ENCODE peak calls at places on chromosomes 2 and 18, in eight cellular contexts. D is CD8-positive, alpha-beta T cell; F is aorta; H is cardiac muscle cell; P is spleen; C is GM23248; L is hepatocyte; I is IMR-90. Y is an unnamed sample.

GRCh38 chr2:85001595-85001994 is 30.6 kb downstream of the KCMF1 start:
- DNase-seq in D (no peak), F (no peak), H (no peak), P (no peak), C (no peak), L (no peak), I (no peak), Y (no peak)

GRCh38 chr2:101440127-101440738 is 34.7 kb downstream of the RFX8 start:
- DNase-seq in D (no peak), F (no peak), H (peak; percentile 80), P (no peak), C (no peak), L (no peak), I (peak; percentile 66), Y (no peak)

GRCh38 chr2:170377469-170378207 is 199.7 kb downstream of the MYO3B start:
- DNase-seq in D (no peak), F (no peak), H (no peak), P (no peak), C (peak; percentile 31), L (peak; percentile 30), I (no peak), Y (no peak)

GRCh38 chr2:41736105-41736567 is 311.7 kb upstream of the PKDCC start:
- DNase-seq in D (no peak), F (peak; percentile 45), H (no peak), P (no peak), C (peak; percentile 61), L (no peak), I (no peak), Y (no peak)

GRCh38 chr2:48504647-48505327 is 25.2 kb upstream of the STON1 start:
- DNase-seq in D (no peak), F (no peak), H (no peak), P (no peak), C (peak; percentile 73), L (peak; percentile 17), I (peak; percentile 75), Y (no peak)

GRCh38 chr2:8003462-8004075 is 678.3 kb upstream of the ID2 start:
- DNase-seq in D (no peak), F (peak; percentile 81), H (peak; percentile 30), P (no peak), C (peak; percentile 97), L (peak; percentile 70), I (peak; percentile 70), Y (no peak)

GRCh38 chr2:96163768-96164429 is 18.7 kb upstream of the DUSP2 start:
- DNase-seq in D (no peak), F (no peak), H (no peak), P (peak; percentile 92), C (no peak), L (no peak), I (no peak), Y (no peak)

GRCh38 chr2:216991563-216991962 is 131.7 kb upstream of the TNP1 start:
- DNase-seq in D (no peak), F (no peak), H (no peak), P (no peak), C (no peak), L (no peak), I (peak; percentile 25), Y (no peak)

GRCh38 chr2:73906847-73907505 is 14.2 kb downstream of the ACTG2 start:
- DNase-seq in D (no peak), F (no peak), H (no peak), P (no peak), C (no peak), L (no peak), I (no peak), Y (no peak)

GRCh38 chr2:148922776-148923175 is 47.7 kb downstream of the KIF5C start:
- DNase-seq in D (no peak), F (no peak), H (no peak), P (no peak), C (no peak), L (no peak), I (no peak), Y (no peak)

GRCh38 chr2:149826471-149827125 is 239.0 kb upstream of the MMADHC start:
- DNase-seq in D (no peak), F (no peak), H (no peak), P (no peak), C (peak; percentile 34), L (no peak), I (peak; percentile 18), Y (no peak)

GRCh38 chr2:9086465-9086864 is 83.0 kb upstream of the MBOAT2 start:
- DNase-seq in D (no peak), F (no peak), H (no peak), P (no peak), C (peak; percentile 33), L (no peak), I (no peak), Y (no peak)

GRCh38 chr2:72803151-72803550 is 22.7 kb downstream of the EXOC6B start:
- DNase-seq in D (no peak), F (no peak), H (no peak), P (no peak), C (peak; percentile 71), L (no peak), I (peak; percentile 66), Y (no peak)

GRCh38 chr2:236662231-236663160 is 92.9 kb downstream of the ACKR3 start:
- DNase-seq in D (no peak), F (no peak), H (no peak), P (no peak), C (peak; percentile 77), L (no peak), I (no peak), Y (no peak)

GRCh38 chr2:20012282-20013060 is at the start of gene MATN3:
- DNase-seq in D (no peak), F (peak; percentile 56), H (peak; percentile 68), P (peak; percentile 69), C (peak; percentile 65), L (peak; percentile 56), I (no peak), Y (no peak)

GRCh38 chr2:64698668-64699444 is 45.1 kb upstream of the SERTAD2 start:
- DNase-seq in D (no peak), F (no peak), H (no peak), P (no peak), C (peak; percentile 94), L (peak; percentile 29), I (peak; percentile 94), Y (no peak)

DNA sequence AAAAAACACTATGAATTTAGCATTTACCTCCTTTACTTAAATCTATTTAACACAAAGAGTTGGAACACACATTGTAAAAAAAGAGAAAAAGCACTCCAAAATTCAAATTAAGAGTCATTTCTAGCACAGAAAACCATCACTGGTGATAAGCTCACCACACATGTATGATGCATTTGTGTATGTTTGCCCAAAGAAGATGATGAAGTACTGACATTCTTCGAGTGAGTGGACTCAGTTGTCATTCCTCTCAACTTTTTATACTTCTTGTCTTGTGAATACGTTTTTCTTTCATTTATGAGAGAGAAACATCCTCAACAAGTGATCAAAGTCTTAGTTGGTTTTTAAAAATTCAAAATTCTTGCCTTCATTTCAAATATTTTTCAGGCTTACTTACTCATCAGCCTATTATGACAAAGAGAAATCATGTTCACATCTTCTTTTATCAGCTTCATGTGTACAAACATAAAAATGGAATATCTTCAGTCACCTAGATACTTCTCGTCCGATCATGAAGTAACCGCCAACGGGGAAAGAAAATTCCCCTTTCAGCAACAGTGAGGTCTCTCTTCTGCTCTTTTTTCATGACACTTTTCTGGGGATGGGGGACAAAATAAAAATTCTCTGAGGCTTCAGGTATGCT is 1.5 kb downstream of the DSEL start:
- DNase-seq in D (no peak), F (no peak), H (no peak), P (no peak), C (peak; percentile 44), L (no peak), I (peak; percentile 48), Y (no peak)
- H3K27ac ChIP-seq in D (no peak overlapping the region), F (no peak overlapping the region), H (no peak overlapping the region), P (no peak overlapping the region), C (peak overlapping the region; percentile 85), L (no peak overlapping the region), I (peak overlapping the region; percentile 45), Y (no peak overlapping the region)

DNA sequence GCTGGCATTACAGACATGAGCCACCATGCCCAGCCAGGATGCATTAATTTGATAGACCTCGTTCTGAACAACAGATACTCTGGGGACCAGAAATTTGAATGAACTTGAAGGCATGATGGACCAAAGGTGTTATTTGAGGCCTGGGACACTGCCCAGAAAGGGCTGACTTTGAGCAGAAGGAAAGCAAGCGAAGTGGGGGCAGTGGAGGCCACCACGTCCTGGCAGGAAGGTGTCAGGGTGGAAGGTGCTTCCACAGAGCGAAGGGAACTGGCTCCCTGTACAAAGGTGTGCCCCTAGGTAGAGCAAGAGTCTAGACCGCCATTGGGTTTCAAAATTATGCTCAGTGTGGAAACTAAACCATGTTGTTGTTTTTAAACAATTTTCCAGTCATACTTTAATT is 23.9 kb downstream of the ZNF236 start:
- DNase-seq in D (no peak), F (no peak), H (no peak), P (no peak), C (no peak), L (no peak), I (no peak), Y (no peak)
- H3K27ac ChIP-seq in D (no peak overlapping the region), F (no peak overlapping the region), H (no peak overlapping the region), P (no peak overlapping the region), C (no peak overlapping the region), L (no peak overlapping the region), I (no peak overlapping the region), Y (no peak overlapping the region)

DNA sequence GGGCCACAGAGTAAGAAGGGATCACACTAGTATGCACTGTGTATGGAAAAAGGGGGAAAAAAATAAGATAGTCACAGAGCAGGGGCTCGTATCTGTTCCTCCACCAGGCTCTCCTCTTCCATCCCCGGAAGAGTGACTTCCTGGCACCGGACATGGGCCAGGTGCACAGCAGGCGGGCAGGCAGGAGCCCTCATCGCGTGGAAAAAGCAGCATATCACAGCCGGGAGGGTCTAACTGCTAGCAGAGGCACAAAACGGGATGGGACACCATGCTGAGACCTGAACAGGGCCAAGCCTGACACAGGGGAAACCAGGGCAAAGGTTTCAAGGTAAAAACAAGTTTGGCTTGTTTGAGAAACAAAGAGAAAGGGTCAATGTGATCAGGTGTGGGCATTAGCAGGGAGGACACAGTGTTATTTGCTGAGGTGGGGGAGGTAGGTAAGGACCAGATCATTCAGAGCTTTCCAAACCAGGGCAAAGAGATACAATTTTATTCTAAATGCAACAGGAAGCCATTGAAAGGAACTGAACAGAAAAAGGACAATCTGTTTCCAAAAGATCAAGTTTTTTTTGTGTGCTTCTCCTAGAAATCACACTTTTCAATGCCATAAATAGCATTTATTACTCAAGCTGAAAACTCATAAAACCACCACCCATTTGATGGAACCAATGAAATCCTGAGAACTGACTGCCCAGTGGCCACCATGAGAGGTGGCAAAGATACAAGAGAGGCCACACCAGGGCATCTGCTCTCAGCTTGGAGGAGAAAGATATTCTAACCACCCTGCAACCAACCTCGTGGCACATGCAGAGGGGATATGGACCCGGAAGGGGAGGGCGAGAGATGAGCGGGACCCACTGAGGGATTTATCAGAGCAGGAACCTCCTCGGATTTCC is 9.2 kb downstream of the CYB5A start:
- DNase-seq in D (no peak), F (no peak), H (no peak), P (no peak), C (no peak), L (no peak), I (no peak), Y (no peak)
- H3K27ac ChIP-seq in D (no peak overlapping the region), F (no peak overlapping the region), H (no peak overlapping the region), P (no peak overlapping the region), C (no peak overlapping the region), L (peak overlapping the region; percentile 88), I (no peak overlapping the region), Y (no peak overlapping the region)

GRCh38 chr2:104844813-104845551 is 8.9 kb upstream of the POU3F3 start:
- DNase-seq in D (no peak), F (no peak), H (peak; percentile 57), P (no peak), C (no peak), L (no peak), I (no peak), Y (no peak)
- H3K27ac ChIP-seq in D (no peak overlapping the region), F (no peak overlapping the region), H (no peak overlapping the region), P (no peak overlapping the region), C (no peak overlapping the region), L (no peak overlapping the region), I (no peak overlapping the region), Y (no peak overlapping the region)

Y was measured in iPS DF 6.9.